ENCODE peak calls at places on chromosomes 3 and 15, in six cellular contexts. One of them, this sample, is unnamed.

GRCh38 chr15:83200589-83200988 is 7.0 kb downstream of the HDGFL3 start:
- DNase-seq in body of pancreas: no peak
- DNase-seq in A549: no peak
- DNase-seq in upper lobe of left lung: no peak
- DNase-seq in heart left ventricle: no peak
- DNase-seq in breast epithelium: no peak
- DNase-seq in this sample: no peak

GRCh38 chr15:95604634-95605036 is 725.9 kb upstream of the NR2F2 start:
- DNase-seq in A549: peak; percentile 22
- DNase-seq in heart left ventricle: no peak
- DNase-seq in breast epithelium: no peak
- DNase-seq in upper lobe of left lung: no peak
- DNase-seq in body of pancreas: no peak
- DNase-seq in this sample: peak; percentile 53

GRCh38 chr3:143313025-143313424 is 193.5 kb downstream of the CHST2 start:
- DNase-seq in breast epithelium: no peak
- DNase-seq in body of pancreas: no peak
- DNase-seq in heart left ventricle: no peak
- DNase-seq in upper lobe of left lung: no peak
- DNase-seq in A549: no peak
- DNase-seq in this sample: no peak

GRCh38 chr3:58801541-58801940 is 135.0 kb upstream of the FAM3D start:
- DNase-seq in breast epithelium: no peak
- DNase-seq in upper lobe of left lung: no peak
- DNase-seq in A549: no peak
- DNase-seq in heart left ventricle: no peak
- DNase-seq in body of pancreas: no peak
- DNase-seq in this sample: no peak

GRCh38 chr3:58963928-58964497 is 85.8 kb downstream of the CFAP20DC start:
- DNase-seq in heart left ventricle: no peak
- DNase-seq in A549: no peak
- DNase-seq in body of pancreas: no peak
- DNase-seq in upper lobe of left lung: no peak
- DNase-seq in breast epithelium: no peak
- DNase-seq in this sample: no peak

GRCh38 chr3:5053021-5053831 is 68.9 kb upstream of the ARL8B start:
- DNase-seq in A549: no peak
- DNase-seq in body of pancreas: no peak
- DNase-seq in heart left ventricle: no peak
- DNase-seq in breast epithelium: no peak
- DNase-seq in upper lobe of left lung: no peak
- DNase-seq in this sample: peak; percentile 40

GRCh38 chr3:45003859-45004258 is 22.2 kb upstream of the CLEC3B start:
- DNase-seq in upper lobe of left lung: no peak
- DNase-seq in A549: no peak
- DNase-seq in heart left ventricle: no peak
- DNase-seq in breast epithelium: no peak
- DNase-seq in body of pancreas: no peak
- DNase-seq in this sample: no peak

GRCh38 chr3:125240496-125240895 is 27.9 kb upstream of the SLC12A8 start:
- DNase-seq in A549: no peak
- DNase-seq in upper lobe of left lung: peak; percentile 72
- DNase-seq in breast epithelium: no peak
- DNase-seq in body of pancreas: no peak
- DNase-seq in heart left ventricle: no peak
- DNase-seq in this sample: no peak

GRCh38 chr3:195102609-195103467 is 168.1 kb downstream of the XXYLT1 start:
- DNase-seq in A549: peak; percentile 82
- DNase-seq in upper lobe of left lung: no peak
- DNase-seq in breast epithelium: no peak
- DNase-seq in heart left ventricle: no peak
- DNase-seq in body of pancreas: no peak
- DNase-seq in this sample: no peak

GRCh38 chr15:84604804-84605203 is 4.0 kb downstream of the ZSCAN2 start:
- DNase-seq in upper lobe of left lung: no peak
- DNase-seq in A549: no peak
- DNase-seq in body of pancreas: no peak
- DNase-seq in breast epithelium: no peak
- DNase-seq in heart left ventricle: no peak
- DNase-seq in this sample: no peak

GRCh38 chr3:124821356-124821755 is 65.8 kb downstream of the ITGB5 start:
- DNase-seq in heart left ventricle: no peak
- DNase-seq in body of pancreas: no peak
- DNase-seq in A549: no peak
- DNase-seq in upper lobe of left lung: no peak
- DNase-seq in breast epithelium: no peak
- DNase-seq in this sample: no peak

GRCh38 chr3:138491971-138492370 is 57.6 kb downstream of the ESYT3 start:
- DNase-seq in A549: no peak
- DNase-seq in breast epithelium: no peak
- DNase-seq in upper lobe of left lung: no peak
- DNase-seq in heart left ventricle: no peak
- DNase-seq in body of pancreas: no peak
- DNase-seq in this sample: no peak

GRCh38 chr15:79427781-79428598 is 4.1 kb upstream of the MINAR1 start:
- DNase-seq in heart left ventricle: no peak
- DNase-seq in upper lobe of left lung: no peak
- DNase-seq in body of pancreas: no peak
- DNase-seq in breast epithelium: no peak
- DNase-seq in A549: no peak
- DNase-seq in this sample: no peak

GRCh38 chr15:91926871-91927270 is 73.4 kb downstream of the SLCO3A1 start:
- DNase-seq in A549: no peak
- DNase-seq in upper lobe of left lung: no peak
- DNase-seq in heart left ventricle: no peak
- DNase-seq in body of pancreas: no peak
- DNase-seq in breast epithelium: no peak
- DNase-seq in this sample: no peak

GRCh38 chr15:90225504-90226234 is 8.1 kb downstream of the CIB1 start:
- DNase-seq in heart left ventricle: no peak
- DNase-seq in body of pancreas: no peak
- DNase-seq in upper lobe of left lung: no peak
- DNase-seq in breast epithelium: no peak
- DNase-seq in A549: no peak
- DNase-seq in this sample: no peak

GRCh38 chr3:32255345-32255744 is 16.9 kb downstream of the CMTM8 start:
- DNase-seq in body of pancreas: no peak
- DNase-seq in heart left ventricle: no peak
- DNase-seq in upper lobe of left lung: no peak
- DNase-seq in A549: no peak
- DNase-seq in breast epithelium: no peak
- DNase-seq in this sample: no peak

GRCh38 chr3:32257641-32258438 is 19.4 kb downstream of the CMTM8 start:
- DNase-seq in breast epithelium: no peak
- DNase-seq in A549: peak; percentile 44
- DNase-seq in body of pancreas: no peak
- DNase-seq in heart left ventricle: no peak
- DNase-seq in upper lobe of left lung: no peak
- DNase-seq in this sample: no peak

GRCh38 chr3:32256206-32256605 is 17.7 kb downstream of the CMTM8 start:
- DNase-seq in upper lobe of left lung: no peak
- DNase-seq in body of pancreas: no peak
- DNase-seq in A549: no peak
- DNase-seq in heart left ventricle: no peak
- DNase-seq in breast epithelium: no peak
- DNase-seq in this sample: no peak

GRCh38 chr3:32257042-32257441 is 18.6 kb downstream of the CMTM8 start:
- DNase-seq in breast epithelium: no peak
- DNase-seq in heart left ventricle: no peak
- DNase-seq in A549: no peak
- DNase-seq in body of pancreas: no peak
- DNase-seq in upper lobe of left lung: no peak
- DNase-seq in this sample: no peak

GRCh38 chr3:32254268-32254667 is 15.8 kb downstream of the CMTM8 start:
- DNase-seq in heart left ventricle: no peak
- DNase-seq in body of pancreas: no peak
- DNase-seq in breast epithelium: no peak
- DNase-seq in upper lobe of left lung: no peak
- DNase-seq in A549: no peak
- DNase-seq in this sample: no peak
- H3K9me3 ChIP-seq in heart left ventricle: no peaks in the 10 kb centered on the region
- H3K9me3 ChIP-seq in body of pancreas: no peaks in the 10 kb centered on the region
- H3K9me3 ChIP-seq in breast epithelium: no peaks in the 10 kb centered on the region
- H3K9me3 ChIP-seq in upper lobe of left lung: no peaks in the 10 kb centered on the region
- H3K9me3 ChIP-seq in A549: peaks cover 17% of the 10 kb centered on the region
- H3K9me3 ChIP-seq in this sample: no peaks in the 10 kb centered on the region

GRCh38 chr15:93485438-93485837 is 396.4 kb upstream of the RGMA start:
- DNase-seq in A549: no peak
- DNase-seq in breast epithelium: no peak
- DNase-seq in upper lobe of left lung: no peak
- DNase-seq in heart left ventricle: no peak
- DNase-seq in body of pancreas: no peak
- DNase-seq in this sample: no peak

GRCh38 chr15:93479679-93480078 is 390.7 kb upstream of the RGMA start:
- DNase-seq in body of pancreas: peak; percentile 66
- DNase-seq in upper lobe of left lung: no peak
- DNase-seq in A549: no peak
- DNase-seq in heart left ventricle: peak; percentile 62
- DNase-seq in breast epithelium: no peak
- DNase-seq in this sample: peak; percentile 69

GRCh38 chr15:93486407-93487117 is 397.6 kb upstream of the RGMA start:
- DNase-seq in A549: no peak
- DNase-seq in upper lobe of left lung: no peak
- DNase-seq in breast epithelium: no peak
- DNase-seq in body of pancreas: peak; percentile 82
- DNase-seq in heart left ventricle: no peak
- DNase-seq in this sample: no peak

GRCh38 chr15:93485922-93486327 is 396.9 kb upstream of the RGMA start:
- DNase-seq in upper lobe of left lung: no peak
- DNase-seq in A549: no peak
- DNase-seq in heart left ventricle: no peak
- DNase-seq in breast epithelium: no peak
- DNase-seq in body of pancreas: peak; percentile 84
- DNase-seq in this sample: peak; percentile 61

GRCh38 chr15:93483923-93484322 is 394.9 kb upstream of the RGMA start:
- DNase-seq in heart left ventricle: no peak
- DNase-seq in upper lobe of left lung: no peak
- DNase-seq in body of pancreas: peak; percentile 66
- DNase-seq in A549: no peak
- DNase-seq in breast epithelium: no peak
- DNase-seq in this sample: no peak
- H3K4me1 ChIP-seq in heart left ventricle: no peaks in the 10 kb centered on the region
- H3K4me1 ChIP-seq in upper lobe of left lung: no peaks in the 10 kb centered on the region
- H3K4me1 ChIP-seq in body of pancreas: peaks cover 65% of the 10 kb centered on the region
- H3K4me1 ChIP-seq in A549: no peaks in the 10 kb centered on the region
- H3K4me1 ChIP-seq in breast epithelium: no peaks in the 10 kb centered on the region
- H3K4me1 ChIP-seq in this sample: peaks cover 21% of the 10 kb centered on the region

DNA sequence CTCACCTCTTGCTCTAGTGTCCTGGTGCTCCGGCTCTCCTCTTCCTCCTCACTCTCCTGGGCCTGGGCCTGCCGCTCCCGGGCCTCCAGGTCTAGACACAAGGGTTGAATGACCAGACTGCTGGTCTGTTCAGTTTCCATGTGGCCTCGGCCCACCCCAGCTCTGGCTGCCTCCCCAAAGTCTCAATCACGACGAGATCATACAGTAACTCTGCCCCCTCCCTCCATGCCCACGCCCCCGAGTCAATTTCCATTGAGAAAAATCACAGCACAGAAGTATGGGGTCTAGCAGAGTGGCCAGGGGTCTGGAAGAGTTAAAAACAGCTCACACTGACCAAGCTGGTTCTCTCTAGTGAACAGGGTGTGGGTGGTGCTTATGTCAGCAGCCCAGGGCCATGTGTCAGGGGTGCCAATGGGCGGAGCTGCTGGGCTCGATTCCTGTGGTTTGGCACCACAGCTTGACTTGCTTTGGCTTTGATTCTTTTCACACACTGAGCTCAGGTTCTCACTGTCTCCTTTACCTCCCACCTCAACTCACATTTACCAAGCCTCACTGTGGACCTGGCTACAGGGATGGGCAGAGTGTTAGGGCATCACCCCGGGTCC is 6.9 kb downstream of the C15orf62 start:
- DNase-seq in A549: no peak
- DNase-seq in body of pancreas: peak; percentile 71
- DNase-seq in heart left ventricle: no peak
- DNase-seq in upper lobe of left lung: peak; percentile 90
- DNase-seq in breast epithelium: peak; percentile 86
- DNase-seq in this sample: no peak
- TF ChIP-seq POLR2A in A549: no peak
- TF ChIP-seq POLR2A in body of pancreas: no peak
- TF ChIP-seq POLR2A in heart left ventricle: no peak
- TF ChIP-seq POLR2A in upper lobe of left lung: no peak
- TF ChIP-seq POLR2A in breast epithelium: no peak
- TF ChIP-seq POLR2A in this sample: no peak

GRCh38 chr15:25563571-25563970 is 124.7 kb upstream of the UBE3A start:
- DNase-seq in breast epithelium: no peak
- DNase-seq in upper lobe of left lung: no peak
- DNase-seq in A549: no peak
- DNase-seq in heart left ventricle: no peak
- DNase-seq in body of pancreas: no peak
- DNase-seq in this sample: no peak
- H3K9me3 ChIP-seq in breast epithelium: no peaks in the 10 kb centered on the region
- H3K9me3 ChIP-seq in upper lobe of left lung: no peaks in the 10 kb centered on the region
- H3K9me3 ChIP-seq in A549: no peaks in the 10 kb centered on the region
- H3K9me3 ChIP-seq in heart left ventricle: no peaks in the 10 kb centered on the region
- H3K9me3 ChIP-seq in body of pancreas: no peaks in the 10 kb centered on the region
- H3K9me3 ChIP-seq in this sample: no peaks in the 10 kb centered on the region

GRCh38 chr3:99933971-99934750 is 116.5 kb downstream of the CMSS1 start:
- DNase-seq in A549: no peak
- DNase-seq in heart left ventricle: no peak
- DNase-seq in upper lobe of left lung: no peak
- DNase-seq in breast epithelium: no peak
- DNase-seq in body of pancreas: no peak
- DNase-seq in this sample: no peak

GRCh38 chr3:99938270-99938955 is 120.8 kb downstream of the CMSS1 start:
- DNase-seq in upper lobe of left lung: no peak
- DNase-seq in heart left ventricle: no peak
- DNase-seq in A549: no peak
- DNase-seq in body of pancreas: no peak
- DNase-seq in breast epithelium: no peak
- DNase-seq in this sample: no peak

GRCh38 chr3:99939834-99940233 is 122.2 kb downstream of the CMSS1 start:
- DNase-seq in upper lobe of left lung: no peak
- DNase-seq in body of pancreas: no peak
- DNase-seq in heart left ventricle: no peak
- DNase-seq in A549: no peak
- DNase-seq in breast epithelium: no peak
- DNase-seq in this sample: no peak

GRCh38 chr3:99931059-99931458 is 113.4 kb downstream of the CMSS1 start:
- DNase-seq in body of pancreas: no peak
- DNase-seq in heart left ventricle: no peak
- DNase-seq in breast epithelium: no peak
- DNase-seq in A549: no peak
- DNase-seq in upper lobe of left lung: no peak
- DNase-seq in this sample: no peak

GRCh38 chr3:99934984-99935797 is 117.5 kb downstream of the CMSS1 start:
- DNase-seq in A549: peak; percentile 16
- DNase-seq in body of pancreas: no peak
- DNase-seq in heart left ventricle: no peak
- DNase-seq in breast epithelium: no peak
- DNase-seq in upper lobe of left lung: no peak
- DNase-seq in this sample: no peak
- H3K4me1 ChIP-seq in A549: peaks cover 19% of the 10 kb centered on the region
- H3K4me1 ChIP-seq in body of pancreas: peaks cover 5% of the 10 kb centered on the region
- H3K4me1 ChIP-seq in heart left ventricle: peaks cover 35% of the 10 kb centered on the region
- H3K4me1 ChIP-seq in breast epithelium: no peaks in the 10 kb centered on the region
- H3K4me1 ChIP-seq in upper lobe of left lung: peaks cover 22% of the 10 kb centered on the region
- H3K4me1 ChIP-seq in this sample: peaks cover 12% of the 10 kb centered on the region